ENCODE peak calls at places on chromosomes 3 and 15, in nine cellular contexts. One of them, this sample, is unnamed.

GRCh38 chr15:34318277-34319079 is 19.1 kb downstream of the SLC12A6 start:
- DNase-seq in ovary: peak; percentile 61
- DNase-seq in HTR-8/SVneo: peak; percentile 59
- DNase-seq in kidney tubule cell: peak; percentile 84
- DNase-seq in iPS-NIHi11: peak; percentile 52
- DNase-seq in iris pigment epithelial cell: peak; percentile 68
- DNase-seq in HT1080: peak; percentile 38
- DNase-seq in renal cortical epithelial cell: peak; percentile 81
- DNase-seq in activated CD8-positive, alpha-beta T cell treated with anti-CD3 and anti-CD28 coated beads, Interleukin-2, amount 10 ng/mL, durations not matched to agents 7 days and 5 days: peak; percentile 49
- DNase-seq in this sample: peak; percentile 62

GRCh38 chr3:197376735-197377555 is 78.5 kb upstream of the DLG1 start:
- DNase-seq in ovary: no peak
- DNase-seq in HTR-8/SVneo: no peak
- DNase-seq in kidney tubule cell: no peak
- DNase-seq in iPS-NIHi11: peak; percentile 1
- DNase-seq in iris pigment epithelial cell: no peak
- DNase-seq in HT1080: no peak
- DNase-seq in renal cortical epithelial cell: no peak
- DNase-seq in activated CD8-positive, alpha-beta T cell treated with anti-CD3 and anti-CD28 coated beads, Interleukin-2, amount 10 ng/mL, durations not matched to agents 7 days and 5 days: no peak
- DNase-seq in this sample: no peak

GRCh38 chr3:143973352-143974021 is 1.9 kb downstream of the DIPK2A start:
- DNase-seq in ovary: peak; percentile 21
- DNase-seq in HTR-8/SVneo: no peak
- DNase-seq in kidney tubule cell: peak; percentile 27
- DNase-seq in iPS-NIHi11: no peak
- DNase-seq in iris pigment epithelial cell: peak; percentile 52
- DNase-seq in HT1080: peak; percentile 42
- DNase-seq in renal cortical epithelial cell: no peak
- DNase-seq in activated CD8-positive, alpha-beta T cell treated with anti-CD3 and anti-CD28 coated beads, Interleukin-2, amount 10 ng/mL, durations not matched to agents 7 days and 5 days: no peak
- DNase-seq in this sample: no peak

GRCh38 chr3:53704363-53704725 is 141.9 kb downstream of the CHDH start:
- DNase-seq in ovary: no peak
- DNase-seq in HTR-8/SVneo: no peak
- DNase-seq in kidney tubule cell: no peak
- DNase-seq in iPS-NIHi11: no peak
- DNase-seq in iris pigment epithelial cell: no peak
- DNase-seq in HT1080: no peak
- DNase-seq in renal cortical epithelial cell: no peak
- DNase-seq in activated CD8-positive, alpha-beta T cell treated with anti-CD3 and anti-CD28 coated beads, Interleukin-2, amount 10 ng/mL, durations not matched to agents 7 days and 5 days: peak; percentile 9
- DNase-seq in this sample: no peak

GRCh38 chr15:78216276-78217229 is 17.8 kb downstream of the ACSBG1 start:
- DNase-seq in ovary: no peak
- DNase-seq in HTR-8/SVneo: no peak
- DNase-seq in kidney tubule cell: peak; percentile 75
- DNase-seq in iPS-NIHi11: no peak
- DNase-seq in iris pigment epithelial cell: no peak
- DNase-seq in HT1080: peak; percentile 33
- DNase-seq in renal cortical epithelial cell: peak; percentile 91
- DNase-seq in activated CD8-positive, alpha-beta T cell treated with anti-CD3 and anti-CD28 coated beads, Interleukin-2, amount 10 ng/mL, durations not matched to agents 7 days and 5 days: no peak
- DNase-seq in this sample: peak; percentile 79

GRCh38 chr15:60414016-60414682 is 16.4 kb upstream of the ANXA2 start:
- DNase-seq in ovary: no peak
- DNase-seq in HTR-8/SVneo: no peak
- DNase-seq in kidney tubule cell: peak; percentile 18
- DNase-seq in iPS-NIHi11: no peak
- DNase-seq in iris pigment epithelial cell: peak; percentile 71
- DNase-seq in HT1080: peak; percentile 61
- DNase-seq in renal cortical epithelial cell: no peak
- DNase-seq in activated CD8-positive, alpha-beta T cell treated with anti-CD3 and anti-CD28 coated beads, Interleukin-2, amount 10 ng/mL, durations not matched to agents 7 days and 5 days: no peak
- DNase-seq in this sample: no peak

GRCh38 chr15:66623801-66624453 is 58.1 kb upstream of the LCTL start:
- DNase-seq in ovary: no peak
- DNase-seq in HTR-8/SVneo: no peak
- DNase-seq in kidney tubule cell: no peak
- DNase-seq in iPS-NIHi11: no peak
- DNase-seq in iris pigment epithelial cell: no peak
- DNase-seq in HT1080: no peak
- DNase-seq in renal cortical epithelial cell: no peak
- DNase-seq in activated CD8-positive, alpha-beta T cell treated with anti-CD3 and anti-CD28 coated beads, Interleukin-2, amount 10 ng/mL, durations not matched to agents 7 days and 5 days: no peak
- DNase-seq in this sample: no peak

GRCh38 chr3:24485511-24485910 is 9.1 kb downstream of the THRB start:
- DNase-seq in ovary: no peak
- DNase-seq in HTR-8/SVneo: no peak
- DNase-seq in kidney tubule cell: peak; percentile 47
- DNase-seq in iPS-NIHi11: no peak
- DNase-seq in iris pigment epithelial cell: no peak
- DNase-seq in HT1080: peak; percentile 58
- DNase-seq in renal cortical epithelial cell: no peak
- DNase-seq in activated CD8-positive, alpha-beta T cell treated with anti-CD3 and anti-CD28 coated beads, Interleukin-2, amount 10 ng/mL, durations not matched to agents 7 days and 5 days: no peak
- DNase-seq in this sample: no peak

GRCh38 chr15:31276596-31277298 is 49.9 kb upstream of the KLF13 start:
- DNase-seq in ovary: peak; percentile 6
- DNase-seq in HTR-8/SVneo: no peak
- DNase-seq in kidney tubule cell: no peak
- DNase-seq in iPS-NIHi11: no peak
- DNase-seq in iris pigment epithelial cell: no peak
- DNase-seq in HT1080: no peak
- DNase-seq in renal cortical epithelial cell: no peak
- DNase-seq in activated CD8-positive, alpha-beta T cell treated with anti-CD3 and anti-CD28 coated beads, Interleukin-2, amount 10 ng/mL, durations not matched to agents 7 days and 5 days: peak; percentile 17
- DNase-seq in this sample: no peak

GRCh38 chr15:57367556-57367955 is 8.7 kb upstream of the CGNL1 start:
- DNase-seq in ovary: no peak
- DNase-seq in HTR-8/SVneo: no peak
- DNase-seq in kidney tubule cell: peak; percentile 45
- DNase-seq in iPS-NIHi11: no peak
- DNase-seq in iris pigment epithelial cell: no peak
- DNase-seq in HT1080: no peak
- DNase-seq in renal cortical epithelial cell: no peak
- DNase-seq in activated CD8-positive, alpha-beta T cell treated with anti-CD3 and anti-CD28 coated beads, Interleukin-2, amount 10 ng/mL, durations not matched to agents 7 days and 5 days: no peak
- DNase-seq in this sample: no peak

GRCh38 chr15:22888120-22888859 is 49.8 kb downstream of the NIPA2 start:
- DNase-seq in ovary: no peak
- DNase-seq in HTR-8/SVneo: peak; percentile 65
- DNase-seq in kidney tubule cell: peak; percentile 78
- DNase-seq in iPS-NIHi11: no peak
- DNase-seq in iris pigment epithelial cell: peak; percentile 99
- DNase-seq in HT1080: peak; percentile 89
- DNase-seq in renal cortical epithelial cell: peak; percentile 78
- DNase-seq in activated CD8-positive, alpha-beta T cell treated with anti-CD3 and anti-CD28 coated beads, Interleukin-2, amount 10 ng/mL, durations not matched to agents 7 days and 5 days: no peak
- DNase-seq in this sample: no peak

GRCh38 chr15:98216166-98216565 is 255.7 kb downstream of the ARRDC4 start:
- DNase-seq in ovary: no peak
- DNase-seq in HTR-8/SVneo: no peak
- DNase-seq in kidney tubule cell: no peak
- DNase-seq in iPS-NIHi11: no peak
- DNase-seq in iris pigment epithelial cell: no peak
- DNase-seq in HT1080: no peak
- DNase-seq in renal cortical epithelial cell: no peak
- DNase-seq in activated CD8-positive, alpha-beta T cell treated with anti-CD3 and anti-CD28 coated beads, Interleukin-2, amount 10 ng/mL, durations not matched to agents 7 days and 5 days: no peak
- DNase-seq in this sample: no peak

GRCh38 chr3:187352581-187353575 is 15.3 kb upstream of the RTP4 start:
- DNase-seq in ovary: no peak
- DNase-seq in HTR-8/SVneo: no peak
- DNase-seq in kidney tubule cell: peak; percentile 54
- DNase-seq in iPS-NIHi11: no peak
- DNase-seq in iris pigment epithelial cell: peak; percentile 7
- DNase-seq in HT1080: no peak
- DNase-seq in renal cortical epithelial cell: peak; percentile 84
- DNase-seq in activated CD8-positive, alpha-beta T cell treated with anti-CD3 and anti-CD28 coated beads, Interleukin-2, amount 10 ng/mL, durations not matched to agents 7 days and 5 days: no peak
- DNase-seq in this sample: no peak

GRCh38 chr15:42457445-42458442 is 33.2 kb downstream of the ZNF106 start:
- DNase-seq in ovary: peak; percentile 82
- DNase-seq in HTR-8/SVneo: peak; percentile 11
- DNase-seq in kidney tubule cell: peak; percentile 73
- DNase-seq in iPS-NIHi11: peak; percentile 92
- DNase-seq in iris pigment epithelial cell: peak; percentile 92
- DNase-seq in HT1080: no peak
- DNase-seq in renal cortical epithelial cell: peak; percentile 89
- DNase-seq in activated CD8-positive, alpha-beta T cell treated with anti-CD3 and anti-CD28 coated beads, Interleukin-2, amount 10 ng/mL, durations not matched to agents 7 days and 5 days: no peak
- DNase-seq in this sample: peak; percentile 77

GRCh38 chr3:83500422-83500821 is 1458.4 kb upstream of the CADM2 start:
- DNase-seq in ovary: no peak
- DNase-seq in HTR-8/SVneo: no peak
- DNase-seq in kidney tubule cell: peak; percentile 59
- DNase-seq in iPS-NIHi11: no peak
- DNase-seq in iris pigment epithelial cell: peak; percentile 7
- DNase-seq in HT1080: peak; percentile 58
- DNase-seq in renal cortical epithelial cell: peak; percentile 58
- DNase-seq in activated CD8-positive, alpha-beta T cell treated with anti-CD3 and anti-CD28 coated beads, Interleukin-2, amount 10 ng/mL, durations not matched to agents 7 days and 5 days: no peak
- DNase-seq in this sample: no peak

GRCh38 chr3:125611908-125612307 is 16.6 kb upstream of the OSBPL11 start:
- DNase-seq in ovary: no peak
- DNase-seq in HTR-8/SVneo: no peak
- DNase-seq in kidney tubule cell: no peak
- DNase-seq in iPS-NIHi11: peak; percentile 20
- DNase-seq in iris pigment epithelial cell: no peak
- DNase-seq in HT1080: no peak
- DNase-seq in renal cortical epithelial cell: no peak
- DNase-seq in activated CD8-positive, alpha-beta T cell treated with anti-CD3 and anti-CD28 coated beads, Interleukin-2, amount 10 ng/mL, durations not matched to agents 7 days and 5 days: no peak
- DNase-seq in this sample: no peak

GRCh38 chr15:64905119-64905831 is 6.4 kb upstream of the ANKDD1A start:
- DNase-seq in ovary: peak; percentile 73
- DNase-seq in HTR-8/SVneo: no peak
- DNase-seq in kidney tubule cell: peak; percentile 71
- DNase-seq in iPS-NIHi11: peak; percentile 91
- DNase-seq in iris pigment epithelial cell: peak; percentile 64
- DNase-seq in HT1080: no peak
- DNase-seq in renal cortical epithelial cell: peak; percentile 43
- DNase-seq in activated CD8-positive, alpha-beta T cell treated with anti-CD3 and anti-CD28 coated beads, Interleukin-2, amount 10 ng/mL, durations not matched to agents 7 days and 5 days: peak; percentile 84
- DNase-seq in this sample: peak; percentile 81

GRCh38 chr3:51711352-51712019 is 4.6 kb downstream of the GRM2 start:
- DNase-seq in ovary: peak; percentile 6
- DNase-seq in HTR-8/SVneo: no peak
- DNase-seq in kidney tubule cell: no peak
- DNase-seq in iPS-NIHi11: peak; percentile 2
- DNase-seq in iris pigment epithelial cell: no peak
- DNase-seq in HT1080: no peak
- DNase-seq in renal cortical epithelial cell: no peak
- DNase-seq in activated CD8-positive, alpha-beta T cell treated with anti-CD3 and anti-CD28 coated beads, Interleukin-2, amount 10 ng/mL, durations not matched to agents 7 days and 5 days: no peak
- DNase-seq in this sample: no peak

GRCh38 chr15:42679285-42680141 is 57.4 kb downstream of the CDAN1 start:
- DNase-seq in ovary: no peak
- DNase-seq in HTR-8/SVneo: no peak
- DNase-seq in kidney tubule cell: peak; percentile 63
- DNase-seq in iPS-NIHi11: no peak
- DNase-seq in iris pigment epithelial cell: no peak
- DNase-seq in HT1080: no peak
- DNase-seq in renal cortical epithelial cell: peak; percentile 11
- DNase-seq in activated CD8-positive, alpha-beta T cell treated with anti-CD3 and anti-CD28 coated beads, Interleukin-2, amount 10 ng/mL, durations not matched to agents 7 days and 5 days: no peak
- DNase-seq in this sample: no peak

GRCh38 chr15:68572309-68572708 is 6.5 kb upstream of the CORO2B start:
- DNase-seq in ovary: no peak
- DNase-seq in HTR-8/SVneo: no peak
- DNase-seq in kidney tubule cell: no peak
- DNase-seq in iPS-NIHi11: no peak
- DNase-seq in iris pigment epithelial cell: no peak
- DNase-seq in HT1080: no peak
- DNase-seq in renal cortical epithelial cell: no peak
- DNase-seq in activated CD8-positive, alpha-beta T cell treated with anti-CD3 and anti-CD28 coated beads, Interleukin-2, amount 10 ng/mL, durations not matched to agents 7 days and 5 days: no peak
- DNase-seq in this sample: no peak

GRCh38 chr3:36893137-36893557 is 51.7 kb downstream of the TRANK1 start:
- DNase-seq in ovary: no peak
- DNase-seq in HTR-8/SVneo: no peak
- DNase-seq in kidney tubule cell: peak; percentile 88
- DNase-seq in iPS-NIHi11: peak; percentile 43
- DNase-seq in iris pigment epithelial cell: peak; percentile 87
- DNase-seq in HT1080: peak; percentile 77
- DNase-seq in renal cortical epithelial cell: peak; percentile 63
- DNase-seq in activated CD8-positive, alpha-beta T cell treated with anti-CD3 and anti-CD28 coated beads, Interleukin-2, amount 10 ng/mL, durations not matched to agents 7 days and 5 days: peak; percentile 46
- DNase-seq in this sample: peak; percentile 40

GRCh38 chr15:42494998-42495360 is 455 bp upstream of the SNAP23 start:
- DNase-seq in ovary: peak; percentile 48
- DNase-seq in HTR-8/SVneo: peak; percentile 10
- DNase-seq in kidney tubule cell: peak; percentile 83
- DNase-seq in iPS-NIHi11: no peak
- DNase-seq in iris pigment epithelial cell: peak; percentile 81
- DNase-seq in HT1080: peak; percentile 66
- DNase-seq in renal cortical epithelial cell: peak; percentile 73
- DNase-seq in activated CD8-positive, alpha-beta T cell treated with anti-CD3 and anti-CD28 coated beads, Interleukin-2, amount 10 ng/mL, durations not matched to agents 7 days and 5 days: peak; percentile 46
- DNase-seq in this sample: peak; percentile 59

GRCh38 chr3:120148187-120148954 is 54.1 kb upstream of the GSK3B start:
- DNase-seq in ovary: no peak
- DNase-seq in HTR-8/SVneo: no peak
- DNase-seq in kidney tubule cell: no peak
- DNase-seq in iPS-NIHi11: no peak
- DNase-seq in iris pigment epithelial cell: no peak
- DNase-seq in HT1080: no peak
- DNase-seq in renal cortical epithelial cell: no peak
- DNase-seq in activated CD8-positive, alpha-beta T cell treated with anti-CD3 and anti-CD28 coated beads, Interleukin-2, amount 10 ng/mL, durations not matched to agents 7 days and 5 days: no peak
- DNase-seq in this sample: no peak

GRCh38 chr3:71305246-71306206 is 278.0 kb downstream of the FOXP1 start:
- DNase-seq in ovary: peak; percentile 25
- DNase-seq in HTR-8/SVneo: peak; percentile 12
- DNase-seq in kidney tubule cell: peak; percentile 53
- DNase-seq in iPS-NIHi11: peak; percentile 57
- DNase-seq in iris pigment epithelial cell: peak; percentile 67
- DNase-seq in HT1080: no peak
- DNase-seq in renal cortical epithelial cell: peak; percentile 69
- DNase-seq in activated CD8-positive, alpha-beta T cell treated with anti-CD3 and anti-CD28 coated beads, Interleukin-2, amount 10 ng/mL, durations not matched to agents 7 days and 5 days: peak; percentile 46
- DNase-seq in this sample: peak; percentile 38

GRCh38 chr15:78265752-78266224 is 1.4 kb downstream of the DNAJA4 start:
- DNase-seq in ovary: no peak
- DNase-seq in HTR-8/SVneo: no peak
- DNase-seq in kidney tubule cell: peak; percentile 63
- DNase-seq in iPS-NIHi11: no peak
- DNase-seq in iris pigment epithelial cell: peak; percentile 80
- DNase-seq in HT1080: peak; percentile 64
- DNase-seq in renal cortical epithelial cell: peak; percentile 82
- DNase-seq in activated CD8-positive, alpha-beta T cell treated with anti-CD3 and anti-CD28 coated beads, Interleukin-2, amount 10 ng/mL, durations not matched to agents 7 days and 5 days: no peak
- DNase-seq in this sample: no peak

GRCh38 chr3:168248383-168249047 is 152.8 kb upstream of the GOLIM4 start:
- DNase-seq in ovary: no peak
- DNase-seq in HTR-8/SVneo: peak; percentile 21
- DNase-seq in kidney tubule cell: peak; percentile 43
- DNase-seq in iPS-NIHi11: peak; percentile 62
- DNase-seq in iris pigment epithelial cell: peak; percentile 36
- DNase-seq in HT1080: peak; percentile 70
- DNase-seq in renal cortical epithelial cell: no peak
- DNase-seq in activated CD8-positive, alpha-beta T cell treated with anti-CD3 and anti-CD28 coated beads, Interleukin-2, amount 10 ng/mL, durations not matched to agents 7 days and 5 days: no peak
- DNase-seq in this sample: peak; percentile 31

GRCh38 chr15:75720787-75721461 is 8.3 kb upstream of the CSPG4 start:
- DNase-seq in ovary: no peak
- DNase-seq in HTR-8/SVneo: peak; percentile 55
- DNase-seq in kidney tubule cell: peak; percentile 85
- DNase-seq in iPS-NIHi11: peak; percentile 82
- DNase-seq in iris pigment epithelial cell: no peak
- DNase-seq in HT1080: peak; percentile 85
- DNase-seq in renal cortical epithelial cell: peak; percentile 66
- DNase-seq in activated CD8-positive, alpha-beta T cell treated with anti-CD3 and anti-CD28 coated beads, Interleukin-2, amount 10 ng/mL, durations not matched to agents 7 days and 5 days: peak; percentile 45
- DNase-seq in this sample: peak; percentile 73

This sample was measured in left cardiac atrium.